ENCODE peak calls at places on chromosome 2, in four cellular contexts. J is CD4-positive, alpha-beta T cell; L is right lobe of liver; C is RWPE1. M is an unnamed sample.

GRCh38 chr2:240511351-240512108 is 46.3 kb downstream of the ANKMY1 start:
- DNase-seq in L (no peak), C (no peak), J (no peak), M (no peak)

GRCh38 chr2:128438091-128438490 is 119.4 kb upstream of the HS6ST1 start:
- DNase-seq in L (no peak), C (no peak), J (no peak), M (no peak)

GRCh38 chr2:37616674-37616999 is 54.8 kb downstream of the CDC42EP3 start:
- DNase-seq in J (no peak), C (no peak), L (no peak), M (no peak)

GRCh38 chr2:67895171-67895941 is 167.4 kb downstream of the C1D start:
- DNase-seq in L (no peak), J (no peak), C (no peak), M (peak)

GRCh38 chr2:96197541-96198255 is 10.9 kb downstream of the STARD7 start:
- DNase-seq in J (no peak), L (no peak), C (no peak), M (no peak)

GRCh38 chr2:84942964-84943421 is 28.0 kb upstream of the KCMF1 start:
- DNase-seq in C (no peak), J (no peak), L (no peak), M (no peak)

GRCh38 chr2:36965751-36966369 is 476 bp downstream of the STRN start:
- DNase-seq in L (no peak), J (peak), C (peak), M (no peak)

GRCh38 chr2:230877131-230877736 is 12.5 kb downstream of the ITM2C start:
- DNase-seq in L (peak), J (no peak), C (no peak), M (no peak)

GRCh38 chr2:224611938-224612337 is 26.8 kb upstream of the CUL3 start:
- DNase-seq in C (no peak), J (no peak), L (no peak), M (no peak)

GRCh38 chr2:15316370-15316814 is 244.7 kb downstream of the NBAS start:
- DNase-seq in C (no peak), J (no peak), L (no peak), M (no peak)

GRCh38 chr2:73177645-73178255 is 24.6 kb upstream of the NOTO start:
- DNase-seq in L (no peak), C (no peak), J (no peak), M (no peak)

GRCh38 chr2:72182547-72183460 is 35.1 kb upstream of the CYP26B1 start:
- DNase-seq in L (no peak), J (no peak), C (no peak), M (no peak)

GRCh38 chr2:170770008-170770303 is 222 bp upstream of the ERICH2 start:
- DNase-seq in C (no peak), J (no peak), L (no peak), M (no peak)

GRCh38 chr2:17835511-17835910 is 19.3 kb downstream of the MSGN1 start:
- DNase-seq in J (no peak), L (no peak), C (no peak), M (no peak)

GRCh38 chr2:3207091-3207491 is 170.5 kb downstream of the EIPR1 start:
- DNase-seq in C (no peak), J (no peak), L (no peak), M (no peak)

GRCh38 chr2:85326406-85326945 is 1.3 kb downstream of the TGOLN2 start:
- DNase-seq in C (peak), J (peak), L (no peak), M (no peak)

GRCh38 chr2:127853667-127854066 is 4.3 kb downstream of the POLR2D start:
- DNase-seq in J (no peak), L (no peak), C (no peak), M (no peak)

GRCh38 chr2:112229365-112229764 is 25.5 kb downstream of the ZC3H8 start:
- DNase-seq in L (no peak), C (peak), J (no peak), M (peak)

GRCh38 chr2:55888941-55889340 is 34.6 kb downstream of the EFEMP1 start:
- DNase-seq in C (no peak), J (no peak), L (no peak), M (no peak)

GRCh38 chr2:199602271-199602895 is 144.6 kb upstream of the SATB2 start:
- DNase-seq in J (no peak), L (no peak), C (no peak), M (no peak)

GRCh38 chr2:204074434-204074833 is 137.9 kb downstream of the ICOS start:
- DNase-seq in J (no peak), L (no peak), C (no peak), M (no peak)

GRCh38 chr2:195319112-195319460 is 337.9 kb upstream of the SLC39A10 start:
- DNase-seq in J (no peak), L (no peak), C (peak), M (peak)

GRCh38 chr2:204681412-204681811 is 136.1 kb downstream of the PARD3B start:
- DNase-seq in J (no peak), L (no peak), C (no peak), M (no peak)

GRCh38 chr2:74502147-74502719 is 2.8 kb upstream of the LBX2 start:
- DNase-seq in L (peak), J (no peak), C (no peak), M (no peak)

GRCh38 chr2:99555410-99555809 is 65.6 kb upstream of the REV1 start:
- DNase-seq in J (no peak), C (no peak), L (no peak), M (no peak)

GRCh38 chr2:11829324-11829946 is 83.0 kb downstream of the LPIN1 start:
- DNase-seq in L (peak), J (peak), C (peak), M (no peak)
- H3K27ac ChIP-seq in L (peak), J (no peak), C (peak), M (peak)

DNA sequence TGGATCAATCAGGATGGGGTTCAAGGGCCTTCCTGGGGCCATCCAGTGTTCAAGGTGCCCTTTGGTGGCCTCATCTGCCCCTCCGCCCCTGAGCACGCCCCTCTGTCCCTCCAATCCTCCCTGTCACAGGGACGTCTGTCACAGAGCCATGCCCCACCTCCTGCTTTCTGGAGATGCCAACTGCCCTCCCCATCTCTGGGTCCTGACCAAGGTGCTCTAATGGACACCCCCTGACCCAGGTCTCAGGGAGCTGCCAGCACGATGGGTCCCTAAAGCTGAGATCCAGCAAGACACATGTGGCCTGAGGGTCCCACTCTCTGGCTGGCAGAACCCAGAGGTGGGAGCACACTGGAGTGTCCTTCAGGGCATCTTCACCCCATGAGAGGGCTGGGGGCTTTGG is 2.1 kb upstream of the TEKT4 start:
- DNase-seq in L (no peak), J (no peak), C (no peak), M (no peak)
- H3K27ac ChIP-seq in L (no peak), J (no peak), C (no peak), M (no peak)

GRCh38 chr2:33628031-33628430 is 28.9 kb upstream of the FAM98A start:
- DNase-seq in C (no peak), L (no peak), J (no peak), M (no peak)
- H3K27ac ChIP-seq in C (no peak), L (no peak), J (no peak), M (no peak)

DNA sequence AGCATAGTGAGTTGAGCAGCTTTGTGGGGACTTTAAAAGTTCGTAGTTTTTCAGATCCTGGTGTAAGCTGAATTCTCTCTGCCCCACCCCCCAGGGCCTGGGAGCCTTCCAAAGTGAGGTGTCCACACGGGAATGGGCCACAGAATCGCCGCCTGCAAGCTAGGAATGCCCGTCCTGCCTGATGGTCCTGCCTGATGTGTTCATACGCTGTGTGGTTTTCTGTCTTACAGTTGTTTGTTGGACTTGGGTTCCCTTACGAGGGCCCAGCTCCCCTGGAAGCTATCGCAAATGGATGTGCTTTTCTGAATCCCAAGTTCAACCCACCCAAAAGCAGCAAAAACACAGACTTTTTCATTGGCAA is 158.7 kb downstream of the MGAT5 start:
- DNase-seq in L (peak), C (no peak), J (no peak), M (no peak)
- H3K27ac ChIP-seq in L (no peak), C (no peak), J (no peak), M (no peak)